ENCODE peak calls at places on chromosomes 4 and X, in ten cellular contexts. Z, P, K, D, G, Q, H, R, E and B are unnamed samples.

GRCh38 chr4:41670530-41670929 is 78.0 kb downstream of the PHOX2B start:
- DNase-seq in Z (no peak), P (no peak), K (no peak), D (no peak), G (no peak), Q (no peak), H (no peak), R (peak; percentile 87), E (no peak), B (no peak)

GRCh38 chr4:38109896-38110295 is 149.7 kb downstream of the PTTG2 start:
- DNase-seq in Z (no peak), P (no peak), K (no peak), D (no peak), G (no peak), Q (no peak), H (no peak), R (peak; percentile 57), E (no peak), B (no peak)

GRCh38 chrX:70013483-70014222 is 36.1 kb downstream of the AWAT2 start:
- DNase-seq in Z (no peak), P (no peak), K (no peak), D (no peak), G (no peak), Q (no peak), H (no peak), R (peak; percentile 69), E (no peak), B (no peak)

GRCh38 chrX:128619490-128619889 is 567.3 kb upstream of the ACTRT1 start:
- DNase-seq in Z (no peak), P (no peak), K (no peak), D (peak; percentile 24), G (no peak), Q (no peak), H (no peak), R (no peak), E (no peak), B (no peak)

GRCh38 chr4:54189140-54189539 is 40.0 kb upstream of the PDGFRA start:
- DNase-seq in Z (no peak), P (no peak), K (no peak), D (no peak), G (no peak), Q (no peak), H (no peak), R (no peak), E (no peak), B (no peak)

GRCh38 chr4:167032876-167033275 is 201.4 kb downstream of the SPOCK3 start:
- DNase-seq in Z (no peak), P (no peak), K (no peak), D (no peak), G (no peak), Q (no peak), H (no peak), R (no peak), E (no peak), B (no peak)

GRCh38 chr4:150002561-150002960 is 75.7 kb upstream of the DCLK2 start:
- DNase-seq in Z (no peak), P (no peak), K (no peak), D (no peak), G (no peak), Q (no peak), H (no peak), R (no peak), E (no peak), B (no peak)

GRCh38 chr4:4714330-4714729 is 145.1 kb upstream of the MSX1 start:
- DNase-seq in Z (no peak), P (no peak), K (no peak), D (no peak), G (no peak), Q (no peak), H (no peak), R (no peak), E (no peak), B (no peak)

GRCh38 chr4:76213415-76214268 is at the start of gene SCARB2:
- DNase-seq in Z (peak; percentile 47), P (peak; percentile 88), K (peak; percentile 75), D (peak; percentile 83), G (peak; percentile 96), Q (no peak), H (peak; percentile 97), R (peak; percentile 92), E (peak; percentile 74), B (peak; percentile 95)

GRCh38 chr4:76212301-76212700 is 1.3 kb downstream of the SCARB2 start:
- DNase-seq in Z (no peak), P (no peak), K (no peak), D (no peak), G (no peak), Q (no peak), H (no peak), R (no peak), E (no peak), B (no peak)

GRCh38 chr4:76212851-76213414 is 691 bp downstream of the SCARB2 start:
- DNase-seq in Z (no peak), P (no peak), K (no peak), D (peak; percentile 74), G (peak; percentile 46), Q (no peak), H (no peak), R (no peak), E (no peak), B (no peak)

GRCh38 chr4:76210502-76210901 is 3.1 kb downstream of the SCARB2 start:
- DNase-seq in Z (no peak), P (no peak), K (no peak), D (no peak), G (no peak), Q (no peak), H (no peak), R (no peak), E (no peak), B (no peak)

GRCh38 chr4:76211769-76212168 is 1.9 kb downstream of the SCARB2 start:
- DNase-seq in Z (no peak), P (no peak), K (no peak), D (no peak), G (no peak), Q (no peak), H (no peak), R (no peak), E (no peak), B (no peak)
- H3K4me3 ChIP-seq in Z (no peak overlapping the region), P (no peak overlapping the region), K (no peak overlapping the region), D (peak overlapping the region; percentile 67), G (peak overlapping the region; percentile 86), Q (peak overlapping the region; percentile 93), H (peak overlapping the region; percentile 54), R (peak overlapping the region; percentile 78), E (peak overlapping the region; percentile 89), B (peak overlapping the region; percentile 70)

GRCh38 chr4:145484240-145484846 is 2.7 kb downstream of the SMAD1 start:
- DNase-seq in Z (no peak), P (no peak), K (no peak), D (no peak), G (peak; percentile 41), Q (no peak), H (no peak), R (no peak), E (no peak), B (no peak)

GRCh38 chr4:145482209-145483021 is 762 bp downstream of the SMAD1 start:
- DNase-seq in Z (peak; percentile 16), P (no peak), K (peak; percentile 70), D (peak; percentile 77), G (peak; percentile 78), Q (peak; percentile 53), H (peak; percentile 80), R (peak; percentile 55), E (peak; percentile 55), B (peak; percentile 78)

GRCh38 chr4:145480257-145480656 is 1.4 kb upstream of the SMAD1 start:
- DNase-seq in Z (no peak), P (no peak), K (peak; percentile 76), D (no peak), G (no peak), Q (no peak), H (no peak), R (no peak), E (no peak), B (no peak)

GRCh38 chr4:145481942-145482208 is 222 bp downstream of the SMAD1 start:
- DNase-seq in Z (no peak), P (peak; percentile 10), K (no peak), D (no peak), G (no peak), Q (no peak), H (no peak), R (no peak), E (no peak), B (no peak)

DNA sequence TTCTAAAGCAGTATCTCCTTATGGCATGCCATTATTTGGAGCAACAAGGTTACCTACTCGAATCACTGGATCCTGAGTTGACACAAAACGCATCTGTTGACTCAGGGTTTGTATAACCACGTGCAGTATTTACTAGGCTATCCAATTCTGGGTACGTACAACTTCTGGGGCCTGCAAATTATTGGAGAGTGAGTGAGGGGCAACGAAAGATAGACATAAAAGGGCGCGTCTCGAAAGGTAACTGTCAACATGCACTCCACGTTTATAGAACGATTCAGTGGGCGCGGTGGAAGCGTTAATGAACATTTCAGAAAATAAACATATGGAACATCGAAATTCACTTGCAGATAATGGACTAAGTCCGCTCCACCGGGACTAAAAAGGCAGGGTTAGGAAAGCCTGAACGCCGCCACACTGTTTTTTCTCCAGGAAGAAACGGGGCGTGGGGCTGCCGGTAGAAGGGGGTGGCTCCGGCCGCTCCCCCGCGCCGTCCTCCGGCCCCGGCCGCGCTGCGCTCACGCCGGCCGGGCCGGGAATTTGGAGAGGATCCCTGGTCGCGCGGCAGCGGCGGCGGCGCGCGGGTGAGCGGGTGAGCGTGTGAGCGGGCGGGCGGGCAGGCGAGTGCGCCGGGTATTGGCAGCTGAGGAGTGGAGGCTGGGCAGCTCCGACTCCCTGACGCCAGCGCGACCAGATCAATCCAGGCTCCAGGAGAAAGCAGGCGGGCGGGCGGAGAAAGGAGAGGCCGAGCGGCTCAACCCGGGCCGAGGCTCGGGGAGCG is at the start of gene SMAD1:
- DNase-seq in Z (peak; percentile 57), P (peak; percentile 18), K (peak; percentile 80), D (peak; percentile 84), G (peak; percentile 88), Q (peak; percentile 35), H (peak; percentile 87), R (peak; percentile 88), E (peak; percentile 72), B (peak; percentile 90)
- TF ChIP-seq POLR2AphosphoS5 in Z (peak; percentile 76), P (no peak), K (peak; percentile 64), D (peak; percentile 53), G (peak; percentile 64), Q (no peak), H (peak; percentile 85), R (peak; percentile 88), E (peak; percentile 63), B (peak; percentile 61)

DNA sequence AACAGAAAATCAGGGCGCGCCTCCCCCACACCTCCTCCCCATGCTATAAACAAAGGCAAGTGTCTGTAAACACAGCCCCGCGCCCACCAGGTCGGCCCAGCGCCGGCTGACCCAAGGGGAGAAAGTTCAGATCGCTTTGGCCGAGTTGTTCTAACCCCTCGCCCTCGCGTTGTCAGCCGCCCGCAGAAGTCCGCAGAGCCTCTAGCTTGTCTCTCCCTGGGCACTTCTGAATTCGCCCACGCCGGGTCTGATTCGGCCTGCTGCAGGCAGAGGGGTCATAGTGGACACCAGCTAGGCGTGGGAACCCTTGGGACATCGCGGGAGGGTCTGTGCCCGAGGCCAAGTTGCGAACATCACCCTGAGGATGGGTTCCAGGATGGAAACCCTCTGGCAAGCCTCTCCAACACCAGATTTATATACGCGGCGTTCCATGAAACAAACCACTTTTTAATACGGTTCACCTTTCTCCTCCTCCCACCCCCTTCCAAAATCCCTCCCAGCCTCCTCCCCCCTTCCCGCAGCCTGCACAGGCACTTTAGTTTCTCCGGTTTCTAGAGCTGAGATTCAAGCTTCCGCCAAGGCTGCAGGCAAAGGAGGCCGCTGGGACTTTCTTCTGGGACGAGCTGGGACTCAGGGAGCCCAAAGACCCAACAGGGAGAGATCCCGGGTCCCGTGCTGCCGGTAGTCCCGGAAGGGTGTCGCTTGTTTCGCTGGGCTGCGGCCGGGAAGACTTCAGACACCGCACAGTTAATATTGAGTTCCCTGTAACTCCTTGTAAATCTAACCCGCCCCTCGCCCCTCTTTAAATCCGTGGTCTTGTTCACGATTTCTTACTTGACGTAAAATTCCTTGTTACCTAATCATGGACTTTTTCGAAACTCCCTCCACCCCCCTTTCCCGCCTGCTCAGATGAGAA is 4.7 kb downstream of the HAND2 start:
- DNase-seq in Z (no peak), P (no peak), K (no peak), D (peak; percentile 69), G (peak; percentile 27), Q (no peak), H (peak; percentile 66), R (no peak), E (no peak), B (peak; percentile 80)
- H3K4me3 ChIP-seq in Z (no peak overlapping the region), P (peak overlapping the region; percentile 51), K (no peak overlapping the region), D (peak overlapping the region; percentile 47), G (peak overlapping the region; percentile 92), Q (no peak overlapping the region), H (no peak overlapping the region), R (peak overlapping the region; percentile 58), E (peak overlapping the region; percentile 83), B (peak overlapping the region; percentile 96)

GRCh38 chrX:53583571-53583970 is 102.9 kb downstream of the HUWE1 start:
- DNase-seq in Z (no peak), P (no peak), K (no peak), D (no peak), G (no peak), Q (no peak), H (no peak), R (no peak), E (no peak), B (no peak)
- TF ChIP-seq POLR2AphosphoS5 in Z (no peak), P (no peak), K (no peak), D (no peak), G (no peak), Q (no peak), H (no peak), R (no peak), E (no peak), B (no peak)